ENCODE peak calls at places on chromosomes 4 and X, in six cellular contexts. One of them, this sample, is unnamed.

GRCh38 chr4:165301833-165302232 is 25.6 kb upstream of the MSMO1 start:
- DNase-seq in HepG2: no peak
- DNase-seq in body of pancreas: no peak
- DNase-seq in right lobe of liver: no peak
- DNase-seq in K562: no peak
- DNase-seq in upper lobe of left lung: no peak
- DNase-seq in this sample: no peak

GRCh38 chr4:37994569-37994968 is 34.4 kb downstream of the PTTG2 start:
- DNase-seq in HepG2: no peak
- DNase-seq in body of pancreas: no peak
- DNase-seq in right lobe of liver: no peak
- DNase-seq in K562: no peak
- DNase-seq in upper lobe of left lung: no peak
- DNase-seq in this sample: no peak

GRCh38 chr4:80336582-80336981 is 1.1 kb downstream of the CFAP299 start:
- DNase-seq in HepG2: peak
- DNase-seq in body of pancreas: peak
- DNase-seq in right lobe of liver: no peak
- DNase-seq in K562: peak
- DNase-seq in upper lobe of left lung: no peak
- DNase-seq in this sample: peak

GRCh38 chr4:157217708-157218107 is 2.8 kb upstream of the GRIA2 start:
- DNase-seq in HepG2: peak
- DNase-seq in body of pancreas: no peak
- DNase-seq in right lobe of liver: no peak
- DNase-seq in K562: no peak
- DNase-seq in upper lobe of left lung: no peak
- DNase-seq in this sample: no peak

GRCh38 chr4:38131371-38132139 is 171.4 kb downstream of the PTTG2 start:
- DNase-seq in HepG2: no peak
- DNase-seq in body of pancreas: peak
- DNase-seq in right lobe of liver: no peak
- DNase-seq in K562: peak
- DNase-seq in upper lobe of left lung: no peak
- DNase-seq in this sample: no peak

GRCh38 chrX:111039606-111040005 is 56.4 kb upstream of the PAK3 start:
- DNase-seq in HepG2: no peak
- DNase-seq in body of pancreas: no peak
- DNase-seq in right lobe of liver: no peak
- DNase-seq in K562: no peak
- DNase-seq in upper lobe of left lung: no peak
- DNase-seq in this sample: no peak

GRCh38 chrX:40423299-40423698 is 157.5 kb upstream of the ATP6AP2 start:
- DNase-seq in HepG2: no peak
- DNase-seq in body of pancreas: no peak
- DNase-seq in right lobe of liver: no peak
- DNase-seq in K562: no peak
- DNase-seq in upper lobe of left lung: no peak
- DNase-seq in this sample: no peak

GRCh38 chrX:1554469-1555210 is 17.7 kb upstream of the P2RY8 start:
- DNase-seq in HepG2: no peak
- DNase-seq in body of pancreas: no peak
- DNase-seq in right lobe of liver: no peak
- DNase-seq in K562: no peak
- DNase-seq in upper lobe of left lung: no peak
- DNase-seq in this sample: no peak

GRCh38 chr4:20445933-20446723 is 194.4 kb downstream of the SLIT2 start:
- DNase-seq in HepG2: no peak
- DNase-seq in body of pancreas: no peak
- DNase-seq in right lobe of liver: no peak
- DNase-seq in K562: no peak
- DNase-seq in upper lobe of left lung: no peak
- DNase-seq in this sample: no peak

GRCh38 chr4:40316782-40317635 is 18.1 kb upstream of the CHRNA9 start:
- DNase-seq in HepG2: peak
- DNase-seq in body of pancreas: peak
- DNase-seq in right lobe of liver: no peak
- DNase-seq in K562: peak
- DNase-seq in upper lobe of left lung: no peak
- DNase-seq in this sample: no peak

GRCh38 chr4:98674404-98675173 is 16.2 kb upstream of the TSPAN5 start:
- DNase-seq in HepG2: no peak
- DNase-seq in body of pancreas: no peak
- DNase-seq in right lobe of liver: no peak
- DNase-seq in K562: no peak
- DNase-seq in upper lobe of left lung: no peak
- DNase-seq in this sample: no peak

GRCh38 chrX:48465336-48465933 is 4.6 kb downstream of the SLC38A5 start:
- DNase-seq in HepG2: no peak
- DNase-seq in body of pancreas: peak
- DNase-seq in right lobe of liver: no peak
- DNase-seq in K562: no peak
- DNase-seq in upper lobe of left lung: no peak
- DNase-seq in this sample: peak

GRCh38 chr4:37594095-37594494 is 92.1 kb downstream of the RELL1 start:
- DNase-seq in HepG2: no peak
- DNase-seq in body of pancreas: no peak
- DNase-seq in right lobe of liver: no peak
- DNase-seq in K562: no peak
- DNase-seq in upper lobe of left lung: no peak
- DNase-seq in this sample: no peak

GRCh38 chr4:120066182-120066524 is 495 bp downstream of the MAD2L1 start:
- DNase-seq in HepG2: peak
- DNase-seq in body of pancreas: no peak
- DNase-seq in right lobe of liver: no peak
- DNase-seq in K562: no peak
- DNase-seq in upper lobe of left lung: no peak
- DNase-seq in this sample: no peak

GRCh38 chr4:113447695-113448265 is 313.8 kb downstream of the CAMK2D start:
- DNase-seq in HepG2: no peak
- DNase-seq in body of pancreas: no peak
- DNase-seq in right lobe of liver: peak
- DNase-seq in K562: no peak
- DNase-seq in upper lobe of left lung: no peak
- DNase-seq in this sample: no peak

GRCh38 chr4:140757220-140757607 is 1.0 kb upstream of the TBC1D9 start:
- DNase-seq in HepG2: no peak
- DNase-seq in body of pancreas: no peak
- DNase-seq in right lobe of liver: no peak
- DNase-seq in K562: no peak
- DNase-seq in upper lobe of left lung: no peak
- DNase-seq in this sample: no peak

GRCh38 chr4:140752669-140753068 is 3.5 kb downstream of the TBC1D9 start:
- DNase-seq in HepG2: no peak
- DNase-seq in body of pancreas: no peak
- DNase-seq in right lobe of liver: no peak
- DNase-seq in K562: no peak
- DNase-seq in upper lobe of left lung: no peak
- DNase-seq in this sample: no peak

GRCh38 chr4:140754918-140755810 is 1.0 kb downstream of the TBC1D9 start:
- DNase-seq in HepG2: no peak
- DNase-seq in body of pancreas: no peak
- DNase-seq in right lobe of liver: no peak
- DNase-seq in K562: no peak
- DNase-seq in upper lobe of left lung: no peak
- DNase-seq in this sample: no peak

GRCh38 chr4:140755811-140756291 is 334 bp downstream of the TBC1D9 start:
- DNase-seq in HepG2: no peak
- DNase-seq in body of pancreas: peak
- DNase-seq in right lobe of liver: peak
- DNase-seq in K562: no peak
- DNase-seq in upper lobe of left lung: peak
- DNase-seq in this sample: peak

GRCh38 chr4:140756292-140757219 is at the start of gene TBC1D9:
- DNase-seq in HepG2: peak
- DNase-seq in body of pancreas: peak
- DNase-seq in right lobe of liver: peak
- DNase-seq in K562: peak
- DNase-seq in upper lobe of left lung: peak
- DNase-seq in this sample: peak
- TF ChIP-seq POLR2A in HepG2: peak
- TF ChIP-seq POLR2A in body of pancreas: peak
- TF ChIP-seq POLR2A in right lobe of liver: peak
- TF ChIP-seq POLR2A in K562: no peak
- TF ChIP-seq POLR2A in upper lobe of left lung: peak
- TF ChIP-seq POLR2A in this sample: peak

GRCh38 chrX:153971124-153971631 is 440 bp downstream of the HCFC1 start:
- DNase-seq in HepG2: peak
- DNase-seq in body of pancreas: peak
- DNase-seq in right lobe of liver: peak
- DNase-seq in K562: peak
- DNase-seq in upper lobe of left lung: peak
- DNase-seq in this sample: peak

GRCh38 chrX:153973127-153974002 is 811 bp downstream of the TMEM187 start:
- DNase-seq in HepG2: peak
- DNase-seq in body of pancreas: peak
- DNase-seq in right lobe of liver: no peak
- DNase-seq in K562: peak
- DNase-seq in upper lobe of left lung: no peak
- DNase-seq in this sample: no peak

GRCh38 chrX:153972368-153973126 is at the start of gene TMEM187:
- DNase-seq in HepG2: peak
- DNase-seq in body of pancreas: peak
- DNase-seq in right lobe of liver: peak
- DNase-seq in K562: peak
- DNase-seq in upper lobe of left lung: peak
- DNase-seq in this sample: peak

GRCh38 chrX:153970398-153971123 is 1.1 kb downstream of the HCFC1 start:
- DNase-seq in HepG2: peak
- DNase-seq in body of pancreas: no peak
- DNase-seq in right lobe of liver: no peak
- DNase-seq in K562: peak
- DNase-seq in upper lobe of left lung: peak
- DNase-seq in this sample: no peak

DNA sequence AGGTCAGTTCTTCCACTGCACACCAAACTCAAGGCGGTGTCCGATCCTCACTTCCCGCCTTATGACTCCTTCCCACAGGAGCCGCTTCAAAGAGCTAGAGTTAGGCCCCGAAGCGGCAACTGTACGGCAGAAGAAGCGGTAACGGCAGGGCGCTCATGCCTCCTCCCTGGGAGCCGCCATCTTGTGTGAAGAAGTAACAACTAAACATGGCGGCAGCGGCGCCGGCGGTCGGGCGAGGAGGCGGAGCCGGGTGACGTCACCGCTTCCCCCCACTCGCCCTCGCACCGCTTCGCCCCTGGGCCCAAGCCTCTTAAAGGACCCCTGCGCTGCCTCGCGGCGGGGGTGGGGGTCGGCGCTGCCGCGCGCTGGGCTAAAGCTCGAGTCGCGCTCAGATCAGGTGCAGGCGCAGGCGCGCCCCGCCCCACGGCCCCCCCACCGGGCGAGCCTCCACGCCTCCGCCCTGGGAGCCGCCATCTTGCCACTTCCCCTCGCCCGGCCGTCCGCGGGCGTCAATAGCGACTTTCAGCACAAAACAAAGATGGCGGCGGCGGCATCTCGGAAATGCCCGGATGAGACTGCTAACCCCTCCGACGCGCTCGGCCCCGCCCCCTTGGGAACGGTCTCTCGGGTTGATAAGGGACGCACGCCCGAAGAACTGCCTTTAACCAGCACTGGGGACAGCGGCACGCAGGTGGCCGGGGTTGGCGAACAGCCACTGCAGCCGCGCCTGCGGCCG is at the start of gene HCFC1:
- DNase-seq in HepG2: peak
- DNase-seq in body of pancreas: peak
- DNase-seq in right lobe of liver: peak
- DNase-seq in K562: peak
- DNase-seq in upper lobe of left lung: peak
- DNase-seq in this sample: peak
- TF ChIP-seq POLR2A in HepG2: peak
- TF ChIP-seq POLR2A in body of pancreas: peak
- TF ChIP-seq POLR2A in right lobe of liver: peak
- TF ChIP-seq POLR2A in K562: peak
- TF ChIP-seq POLR2A in upper lobe of left lung: peak
- TF ChIP-seq POLR2A in this sample: peak

DNA sequence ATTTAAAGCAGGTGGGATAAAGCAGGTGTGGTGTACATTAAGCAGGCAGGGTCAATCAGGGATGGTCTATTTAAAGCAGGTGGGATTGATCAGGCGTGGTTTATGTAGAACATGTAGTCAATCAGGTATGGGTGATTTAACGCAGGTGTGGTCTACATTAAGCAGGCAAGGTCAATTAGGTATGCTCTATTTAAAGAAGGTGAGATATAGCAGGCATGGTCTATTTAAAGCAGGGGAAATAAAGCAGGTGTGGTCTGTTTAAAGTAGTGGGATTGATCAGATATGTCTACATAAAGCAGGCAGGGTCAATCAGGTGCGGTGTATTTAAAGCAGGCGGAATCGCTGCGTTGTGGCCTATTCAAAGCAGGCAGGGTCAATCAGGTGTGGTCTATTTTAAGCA is 88.6 kb upstream of the MXRA5 start:
- DNase-seq in HepG2: no peak
- DNase-seq in body of pancreas: no peak
- DNase-seq in right lobe of liver: no peak
- DNase-seq in K562: no peak
- DNase-seq in upper lobe of left lung: no peak
- DNase-seq in this sample: no peak
- TF ChIP-seq POLR2A in HepG2: no peak
- TF ChIP-seq POLR2A in body of pancreas: no peak
- TF ChIP-seq POLR2A in right lobe of liver: no peak
- TF ChIP-seq POLR2A in K562: no peak
- TF ChIP-seq POLR2A in upper lobe of left lung: no peak
- TF ChIP-seq POLR2A in this sample: no peak

GRCh38 chr4:54661686-54662085 is 3.9 kb downstream of the KIT start:
- DNase-seq in HepG2: no peak
- DNase-seq in body of pancreas: no peak
- DNase-seq in right lobe of liver: no peak
- DNase-seq in K562: no peak
- DNase-seq in upper lobe of left lung: no peak
- DNase-seq in this sample: peak

GRCh38 chr4:54662123-54662522 is 4.4 kb downstream of the KIT start:
- DNase-seq in HepG2: no peak
- DNase-seq in body of pancreas: no peak
- DNase-seq in right lobe of liver: no peak
- DNase-seq in K562: no peak
- DNase-seq in upper lobe of left lung: no peak
- DNase-seq in this sample: no peak

GRCh38 chr4:54660591-54660990 is 2.8 kb downstream of the KIT start:
- DNase-seq in HepG2: no peak
- DNase-seq in body of pancreas: no peak
- DNase-seq in right lobe of liver: no peak
- DNase-seq in K562: no peak
- DNase-seq in upper lobe of left lung: no peak
- DNase-seq in this sample: no peak

GRCh38 chr4:54660145-54660535 is 2.4 kb downstream of the KIT start:
- DNase-seq in HepG2: no peak
- DNase-seq in body of pancreas: no peak
- DNase-seq in right lobe of liver: no peak
- DNase-seq in K562: no peak
- DNase-seq in upper lobe of left lung: no peak
- DNase-seq in this sample: no peak

DNA sequence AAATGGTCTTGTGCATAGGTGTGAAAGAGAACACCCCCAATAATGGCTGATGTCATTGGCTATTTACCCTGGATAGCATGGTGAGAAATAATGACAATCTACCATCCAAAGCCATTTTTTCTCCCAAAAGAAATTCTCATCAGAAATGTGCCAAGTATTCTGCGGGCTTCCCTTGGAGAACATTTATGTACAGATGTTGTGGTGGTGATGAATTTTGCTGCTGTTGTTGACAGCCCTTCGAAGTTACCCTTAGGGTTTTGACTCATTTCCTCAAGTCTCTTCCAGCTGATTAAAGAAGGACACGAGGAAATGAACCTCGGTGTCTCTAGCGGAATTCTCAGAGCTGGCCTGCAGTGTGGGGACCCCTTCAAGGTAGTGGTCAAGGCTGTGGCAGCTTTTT is 3.4 kb downstream of the KIT start:
- DNase-seq in HepG2: no peak
- DNase-seq in body of pancreas: no peak
- DNase-seq in right lobe of liver: no peak
- DNase-seq in K562: no peak
- DNase-seq in upper lobe of left lung: no peak
- DNase-seq in this sample: no peak
- TF ChIP-seq POLR2A in HepG2: no peak
- TF ChIP-seq POLR2A in body of pancreas: no peak
- TF ChIP-seq POLR2A in right lobe of liver: no peak
- TF ChIP-seq POLR2A in K562: no peak
- TF ChIP-seq POLR2A in upper lobe of left lung: no peak
- TF ChIP-seq POLR2A in this sample: no peak

This sample was measured in H54.